ENCODE peak calls at places on chromosomes 6 and 20, in five cellular contexts. M is HCT116, Z is psoas muscle, U is right atrium auricular region, Q is GM23248. I is an unnamed sample. For H3K4me1, the result is how much of the 10 kb centered on the place peaks cover.

GRCh38 chr6:169529931-169530761 is 171.7 kb downstream of the WDR27 start:
- DNase-seq in M (no peak), Z (peak), U (no peak), Q (peak), I (no peak)

GRCh38 chr6:37283786-37284185 is 25.8 kb upstream of the TMEM217 start:
- DNase-seq in M (no peak), Z (peak), U (peak), Q (peak), I (peak)

GRCh38 chr6:166903500-166903899 is 52.9 kb downstream of the RNASET2 start:
- DNase-seq in M (no peak), Z (no peak), U (peak), Q (no peak), I (no peak)

GRCh38 chr20:47535088-47535487 is 33.4 kb downstream of the NCOA3 start:
- DNase-seq in M (no peak), Z (no peak), U (no peak), Q (no peak), I (no peak)

GRCh38 chr20:37226889-37227288 is 34.7 kb downstream of the GHRH start:
- DNase-seq in M (no peak), Z (peak), U (no peak), Q (no peak), I (peak)

GRCh38 chr6:4902363-4902762 is 101.5 kb downstream of the RPP40 start:
- DNase-seq in M (no peak), Z (no peak), U (no peak), Q (no peak), I (no peak)

GRCh38 chr6:157143171-157143884 is 180.0 kb downstream of the TMEM242 start:
- DNase-seq in M (no peak), Z (no peak), U (peak), Q (peak), I (peak)

GRCh38 chr6:27286141-27286540 is 25.9 kb downstream of the POM121L2 start:
- DNase-seq in M (no peak), Z (no peak), U (no peak), Q (no peak), I (no peak)

GRCh38 chr20:62751551-62752150 is 43.0 kb downstream of the NTSR1 start:
- DNase-seq in M (no peak), Z (peak), U (no peak), Q (no peak), I (peak)

GRCh38 chr6:131061041-131061770 is 1.8 kb downstream of the EPB41L2 start:
- DNase-seq in M (no peak), Z (no peak), U (no peak), Q (peak), I (no peak)

GRCh38 chr6:159467473-159468041 is 225.5 kb downstream of the SOD2 start:
- DNase-seq in M (no peak), Z (no peak), U (no peak), Q (peak), I (no peak)

GRCh38 chr20:20744170-20744725 is 31.8 kb upstream of the RALGAPA2 start:
- DNase-seq in M (no peak), Z (no peak), U (no peak), Q (no peak), I (no peak)

GRCh38 chr6:168884646-168885086 is 369.0 kb downstream of the THBS2 start:
- DNase-seq in M (peak), Z (peak), U (peak), Q (peak), I (peak)

GRCh38 chr20:6533321-6533720 is 234.2 kb upstream of the BMP2 start:
- DNase-seq in M (no peak), Z (no peak), U (no peak), Q (peak), I (no peak)

GRCh38 chr6:23587582-23587981 is 538.4 kb upstream of the NRSN1 start:
- DNase-seq in M (no peak), Z (no peak), U (no peak), Q (no peak), I (no peak)

GRCh38 chr6:125824946-125825786 is 34.4 kb downstream of the NCOA7 start:
- DNase-seq in M (no peak), Z (no peak), U (no peak), Q (no peak), I (no peak)

GRCh38 chr6:111201155-111201554 is 113.9 kb downstream of the SLC16A10 start:
- DNase-seq in M (no peak), Z (no peak), U (no peak), Q (no peak), I (no peak)

DNA sequence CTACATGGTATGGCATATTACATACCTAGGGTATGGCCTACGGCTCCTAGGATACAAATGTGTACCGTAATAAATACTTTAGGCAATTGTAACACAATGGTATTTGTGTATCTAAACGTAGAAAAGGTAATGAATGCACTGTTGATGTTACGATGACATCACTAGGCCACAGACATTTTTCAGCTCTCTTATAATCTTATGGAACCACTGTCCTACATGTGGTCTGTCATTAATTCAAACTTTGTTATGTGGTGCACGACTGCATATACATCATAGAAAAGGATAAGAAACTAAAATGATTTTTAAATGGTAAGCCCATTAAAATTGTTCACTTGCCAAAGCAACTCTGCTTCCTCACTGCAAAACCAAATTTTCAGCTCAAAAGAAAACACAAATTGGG is 35.7 kb downstream of the CSNK2A1 start:
- DNase-seq in M (no peak), Z (no peak), U (no peak), Q (no peak), I (no peak)
- H3K4me1 ChIP-seq in M (under half), Z (under half), U (under half), Q (under half), I (under half)

GRCh38 chr20:49664914-49665313 is 48.8 kb downstream of the B4GALT5 start:
- DNase-seq in M (no peak), Z (no peak), U (no peak), Q (no peak), I (no peak)

GRCh38 chr20:49659096-49659495 is 54.6 kb downstream of the B4GALT5 start:
- DNase-seq in M (no peak), Z (no peak), U (no peak), Q (no peak), I (no peak)

GRCh38 chr20:49663112-49663511 is 50.6 kb downstream of the B4GALT5 start:
- DNase-seq in M (no peak), Z (no peak), U (no peak), Q (no peak), I (no peak)

GRCh38 chr20:49660912-49661311 is 52.8 kb downstream of the B4GALT5 start:
- DNase-seq in M (no peak), Z (no peak), U (no peak), Q (no peak), I (no peak)

GRCh38 chr20:49661560-49662329 is 51.9 kb downstream of the B4GALT5 start:
- DNase-seq in M (no peak), Z (no peak), U (no peak), Q (no peak), I (no peak)
- H3K4me1 ChIP-seq in M (under half), Z (half or more), U (under half), Q (under half), I (under half)

DNA sequence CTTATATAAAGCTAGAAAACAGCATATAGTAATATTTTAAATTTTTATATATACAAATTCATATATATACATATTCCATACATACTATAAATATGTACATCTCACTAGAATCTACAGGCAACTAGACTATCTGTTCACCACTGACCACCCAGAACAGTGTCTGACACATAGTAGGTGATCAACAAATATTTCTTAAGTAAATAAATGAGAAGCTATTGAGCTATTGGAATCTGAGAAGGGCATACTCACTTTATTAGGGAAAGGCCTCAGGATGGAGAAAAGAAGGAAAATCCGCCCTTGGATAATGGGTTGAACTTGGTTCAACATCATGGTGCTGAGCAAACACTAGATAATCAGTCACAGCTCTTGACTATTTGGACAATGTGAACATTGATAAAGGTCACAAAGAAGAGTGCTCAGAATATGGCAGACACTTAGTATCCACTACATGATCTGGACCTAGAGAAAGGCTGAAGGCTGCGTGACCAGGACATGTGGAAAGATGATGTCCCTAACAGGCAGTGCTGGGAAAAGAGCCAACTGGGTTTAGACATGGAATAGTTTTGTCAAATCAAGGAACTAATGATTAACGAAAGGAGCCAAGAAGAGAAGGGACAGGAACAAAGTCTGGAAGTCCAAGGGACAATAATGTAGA is 186.1 kb downstream of the TASP1 start:
- DNase-seq in M (no peak), Z (no peak), U (no peak), Q (no peak), I (no peak)
- H3K4me1 ChIP-seq in M (under half), Z (under half), U (under half), Q (under half), I (under half)

GRCh38 chr6:53828215-53828614 is 33.4 kb downstream of the LRRC1 start:
- DNase-seq in M (no peak), Z (no peak), U (no peak), Q (peak), I (no peak)

GRCh38 chr6:53829698-53830221 is 35.0 kb downstream of the LRRC1 start:
- DNase-seq in M (no peak), Z (no peak), U (no peak), Q (no peak), I (no peak)

GRCh38 chr6:53828971-53829697 is 34.3 kb downstream of the LRRC1 start:
- DNase-seq in M (no peak), Z (no peak), U (no peak), Q (peak), I (no peak)

GRCh38 chr6:53825514-53826321 is 30.9 kb downstream of the LRRC1 start:
- DNase-seq in M (no peak), Z (no peak), U (no peak), Q (peak), I (no peak)

GRCh38 chr6:53827485-53827884 is 32.7 kb downstream of the LRRC1 start:
- DNase-seq in M (no peak), Z (no peak), U (no peak), Q (peak), I (no peak)
- H3K4me1 ChIP-seq in M (under half), Z (under half), U (under half), Q (under half), I (under half)